ENCODE peak calls at places on chromosomes 4 and X, in six cellular contexts. G, Q, R, H, W and B are unnamed samples.

GRCh38 chrX:75746891-75747639 is 38.0 kb downstream of the MAGEE2 start:
- DNase-seq in W (peak; percentile 32), R (peak; percentile 65), Q (peak; percentile 25), G (no peak), H (peak; percentile 52), B (peak; percentile 8)

GRCh38 chrX:115013705-115014104 is 3.7 kb downstream of the IL13RA2 start:
- DNase-seq in R (no peak), W (no peak), H (no peak), G (no peak), Q (no peak), B (no peak)

GRCh38 chrX:9336501-9336900 is 128.4 kb upstream of the TBL1X start:
- DNase-seq in Q (no peak), R (no peak), G (no peak), W (no peak), H (no peak), B (no peak)

GRCh38 chrX:101385026-101385684 is 836 bp downstream of the BTK start:
- DNase-seq in H (no peak), G (no peak), R (no peak), W (no peak), Q (no peak), B (no peak)

GRCh38 chr4:136400829-136401228 is 1131.5 kb downstream of the PCDH18 start:
- DNase-seq in W (no peak), Q (no peak), R (no peak), H (peak; percentile 34), G (no peak), B (no peak)

GRCh38 chrX:46582325-46582724 is 8.8 kb downstream of the CHST7 start:
- DNase-seq in R (no peak), W (no peak), G (peak; percentile 65), H (no peak), Q (no peak), B (no peak)

GRCh38 chrX:115233497-115234219 is at the start of gene LRCH2:
- DNase-seq in G (peak; percentile 12), Q (peak; percentile 24), W (no peak), R (peak; percentile 76), H (peak; percentile 55), B (peak; percentile 9)

GRCh38 chr4:109375778-109376414 is 57.7 kb upstream of the SEC24B start:
- DNase-seq in G (no peak), H (no peak), W (peak; percentile 37), R (no peak), Q (no peak), B (no peak)

GRCh38 chrX:35622021-35622420 is 176.1 kb upstream of the MAGEB16 start:
- DNase-seq in Q (no peak), R (no peak), H (no peak), G (no peak), W (no peak), B (no peak)

GRCh38 chr4:83989835-83990234 is 453.9 kb downstream of the GPAT3 start:
- DNase-seq in W (no peak), R (no peak), G (no peak), Q (no peak), H (peak; percentile 7), B (no peak)

GRCh38 chr4:70306101-70306500 is 28.7 kb upstream of the CABS1 start:
- DNase-seq in W (no peak), G (no peak), R (no peak), Q (no peak), H (no peak), B (no peak)

GRCh38 chrX:76064825-76065224 is 108.0 kb upstream of the PBDC1 start:
- DNase-seq in R (no peak), H (no peak), W (no peak), G (no peak), Q (no peak), B (no peak)

GRCh38 chrX:132227383-132228112 is 8.3 kb upstream of the RAP2C start:
- DNase-seq in Q (peak; percentile 55), W (no peak), H (no peak), G (no peak), R (no peak), B (no peak)

GRCh38 chrX:21963736-21964135 is 23.2 kb downstream of the SMS start:
- DNase-seq in Q (peak; percentile 53), W (no peak), H (no peak), G (no peak), R (no peak), B (no peak)

GRCh38 chrX:18674417-18674787 is 2.5 kb upstream of the RS1 start:
- DNase-seq in G (no peak), R (no peak), Q (peak; percentile 17), W (no peak), H (peak; percentile 59), B (no peak)

GRCh38 chr4:156173481-156173880 is 219.8 kb upstream of the CTSO start:
- DNase-seq in Q (no peak), G (no peak), W (no peak), H (no peak), R (no peak), B (no peak)

GRCh38 chr4:8078610-8079015 is 80.0 kb downstream of the ABLIM2 start:
- DNase-seq in Q (no peak), R (no peak), H (no peak), G (no peak), W (no peak), B (no peak)

GRCh38 chr4:8078109-8078494 is 80.5 kb downstream of the ABLIM2 start:
- DNase-seq in W (no peak), G (no peak), Q (no peak), R (peak; percentile 52), H (no peak), B (no peak)

GRCh38 chr4:8079031-8079885 is 79.4 kb downstream of the ABLIM2 start:
- DNase-seq in R (peak; percentile 45), W (no peak), Q (no peak), G (peak; percentile 45), H (no peak), B (no peak)

GRCh38 chr4:8076023-8076422 is 82.6 kb downstream of the ABLIM2 start:
- DNase-seq in Q (no peak), H (no peak), G (no peak), R (peak; percentile 28), W (no peak), B (no peak)

DNA sequence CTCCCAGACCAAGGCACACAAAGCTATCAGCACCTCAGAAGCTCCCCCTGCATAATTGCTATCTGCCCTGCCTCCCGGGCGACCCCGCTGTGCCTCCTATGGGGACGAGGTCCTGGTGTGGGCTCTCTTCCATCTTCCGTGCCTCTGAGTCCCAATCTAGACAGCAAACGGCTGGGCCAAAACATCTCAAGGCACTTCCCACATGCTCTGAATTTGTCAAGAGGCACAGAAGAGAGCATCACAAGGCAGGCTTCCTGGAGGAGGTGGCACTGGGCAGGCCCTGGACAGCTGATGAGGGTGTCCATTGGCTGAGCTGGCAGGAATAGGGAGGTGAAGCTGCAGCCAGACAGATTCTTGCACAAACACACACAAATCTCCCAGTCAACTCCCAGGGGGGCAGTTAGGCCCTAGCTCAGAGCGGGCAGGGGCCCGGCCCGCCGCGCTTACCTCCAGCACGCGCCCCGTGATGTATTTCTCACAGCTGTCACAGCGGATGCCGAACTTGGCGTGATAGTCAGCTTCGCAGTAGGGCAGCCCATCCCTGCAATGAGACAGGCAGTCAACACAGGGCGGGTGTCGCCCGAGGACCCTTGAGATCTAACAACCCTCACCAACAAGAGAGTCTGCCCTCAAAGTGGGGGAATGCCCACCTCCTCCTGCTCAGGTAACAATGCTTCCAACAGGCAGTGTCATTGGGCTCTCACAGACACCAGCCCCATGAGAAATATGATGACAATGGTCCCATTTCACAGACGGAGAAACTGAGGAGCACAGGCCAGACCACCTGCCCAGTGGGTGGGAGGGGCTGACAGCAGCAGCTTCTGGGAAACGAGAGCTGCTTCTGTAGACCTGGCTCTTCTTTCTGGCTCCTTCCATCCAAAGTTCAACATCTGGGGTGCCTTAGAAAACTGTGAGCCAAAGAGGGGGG is 81.2 kb downstream of the ABLIM2 start:
- DNase-seq in H (no peak), W (no peak), Q (no peak), G (no peak), R (peak; percentile 55), B (no peak)
- H3K4me1 ChIP-seq in H (no peaks in the 10 kb centered on the region), W (peaks cover 4% of the 10 kb centered on the region), Q (no peaks in the 10 kb centered on the region), G (no peaks in the 10 kb centered on the region), R (no peaks in the 10 kb centered on the region), B (no peaks in the 10 kb centered on the region)

GRCh38 chr4:185721190-185721948 is 90.6 kb downstream of the SORBS2 start:
- DNase-seq in W (no peak), Q (no peak), G (no peak), H (no peak), R (no peak), B (no peak)

GRCh38 chr4:185726931-185727330 is 85.1 kb downstream of the SORBS2 start:
- DNase-seq in G (no peak), W (no peak), Q (peak; percentile 55), R (no peak), H (no peak), B (no peak)

GRCh38 chr4:185719493-185719843 is 92.5 kb downstream of the SORBS2 start:
- DNase-seq in H (no peak), Q (no peak), G (no peak), R (no peak), W (no peak), B (no peak)

GRCh38 chr4:185721949-185722316 is 90.1 kb downstream of the SORBS2 start:
- DNase-seq in H (no peak), G (no peak), Q (no peak), R (no peak), W (no peak), B (no peak)

DNA sequence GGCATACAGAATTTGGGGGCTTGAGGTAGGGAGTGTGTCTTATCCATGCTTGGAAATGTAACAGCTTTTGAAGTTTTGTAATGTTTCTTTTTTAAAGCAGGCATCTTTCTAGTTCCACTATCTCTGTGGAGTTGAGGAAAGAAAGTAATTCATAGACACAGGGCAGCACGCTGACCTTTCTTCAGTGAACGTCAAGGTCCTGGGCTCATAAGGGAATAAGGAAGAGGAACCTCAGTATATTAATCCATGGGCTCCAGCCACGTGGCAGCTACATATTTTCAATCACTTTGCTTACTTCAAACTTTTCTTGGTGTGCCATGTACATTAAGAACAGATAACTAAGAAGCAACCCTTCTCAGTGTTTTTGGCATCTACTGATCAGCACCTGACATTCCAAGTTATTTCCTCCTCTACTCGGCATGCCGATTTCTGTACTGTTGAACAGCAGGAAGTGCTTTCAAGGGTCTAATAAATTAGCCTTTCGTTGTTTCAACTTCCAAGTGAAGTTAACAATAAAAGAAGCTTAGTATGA is 88.3 kb downstream of the SORBS2 start:
- DNase-seq in W (no peak), R (no peak), G (no peak), H (no peak), Q (no peak), B (no peak)
- H3K4me1 ChIP-seq in W (peaks cover 5% of the 10 kb centered on the region), R (peaks cover 24% of the 10 kb centered on the region), G (no peaks in the 10 kb centered on the region), H (no peaks in the 10 kb centered on the region), Q (peaks cover 90% of the 10 kb centered on the region), B (peaks cover 8% of the 10 kb centered on the region)

GRCh38 chrX:154729439-154729838 is 21.4 kb downstream of the GAB3 start:
- DNase-seq in R (no peak), H (no peak), W (no peak), G (no peak), Q (no peak), B (no peak)
- H3K4me1 ChIP-seq in R (peaks cover 18% of the 10 kb centered on the region), H (no peaks in the 10 kb centered on the region), W (peaks cover 21% of the 10 kb centered on the region), G (peaks cover 56% of the 10 kb centered on the region), Q (peaks cover 49% of the 10 kb centered on the region), B (no peaks in the 10 kb centered on the region)

GRCh38 chr4:151864068-151864467 is 103.3 kb upstream of the GATB start:
- DNase-seq in H (no peak), Q (no peak), R (no peak), G (no peak), W (no peak), B (no peak)

GRCh38 chr4:151862766-151863165 is 102.0 kb upstream of the GATB start:
- DNase-seq in H (no peak), Q (no peak), G (peak; percentile 3), W (no peak), R (no peak), B (no peak)

GRCh38 chr4:151866266-151866918 is 105.6 kb upstream of the GATB start:
- DNase-seq in R (no peak), W (no peak), G (peak; percentile 41), H (no peak), Q (no peak), B (no peak)

GRCh38 chr4:151865744-151866143 is 104.9 kb upstream of the GATB start:
- DNase-seq in R (no peak), W (no peak), G (no peak), H (no peak), Q (no peak), B (no peak)

GRCh38 chr4:151865327-151865726 is 104.5 kb upstream of the GATB start:
- DNase-seq in W (peak; percentile 52), Q (peak; percentile 73), H (no peak), G (no peak), R (peak; percentile 74), B (peak; percentile 7)
- H3K4me1 ChIP-seq in W (no peaks in the 10 kb centered on the region), Q (no peaks in the 10 kb centered on the region), H (no peaks in the 10 kb centered on the region), G (no peaks in the 10 kb centered on the region), R (no peaks in the 10 kb centered on the region), B (no peaks in the 10 kb centered on the region)